ENCODE peak calls at places on chromosome 21, in six cellular contexts. One of them, this sample, is unnamed.

GRCh38 chr21:41919666-41920398 is 34.0 kb downstream of the C2CD2 start:
- DNase-seq in left ventricle myocardium inferior: no peak
- DNase-seq in amniotic stem cell: no peak
- DNase-seq in NCI-H345: no peak
- DNase-seq in tibial artery: no peak
- DNase-seq in midbrain: no peak
- DNase-seq in this sample: no peak

GRCh38 chr21:29053011-29053553 is 20.4 kb downstream of the CCT8 start:
- DNase-seq in left ventricle myocardium inferior: no peak
- DNase-seq in amniotic stem cell: no peak
- DNase-seq in NCI-H345: no peak
- DNase-seq in tibial artery: no peak
- DNase-seq in midbrain: no peak
- DNase-seq in this sample: no peak

GRCh38 chr21:15063821-15064575 is 802 bp downstream of the NRIP1 start:
- DNase-seq in left ventricle myocardium inferior: peak
- DNase-seq in amniotic stem cell: no peak
- DNase-seq in NCI-H345: no peak
- DNase-seq in tibial artery: peak
- DNase-seq in midbrain: peak
- DNase-seq in this sample: no peak

GRCh38 chr21:40166291-40166843 is 299.1 kb downstream of the PCP4 start:
- DNase-seq in left ventricle myocardium inferior: no peak
- DNase-seq in amniotic stem cell: no peak
- DNase-seq in NCI-H345: peak
- DNase-seq in tibial artery: no peak
- DNase-seq in midbrain: no peak
- DNase-seq in this sample: no peak

GRCh38 chr21:28943631-28944030 is 49.0 kb downstream of the LTN1 start:
- DNase-seq in left ventricle myocardium inferior: no peak
- DNase-seq in amniotic stem cell: no peak
- DNase-seq in NCI-H345: no peak
- DNase-seq in tibial artery: no peak
- DNase-seq in midbrain: no peak
- DNase-seq in this sample: no peak

GRCh38 chr21:17279663-17280062 is 233.2 kb upstream of the CXADR start:
- DNase-seq in left ventricle myocardium inferior: no peak
- DNase-seq in amniotic stem cell: no peak
- DNase-seq in NCI-H345: no peak
- DNase-seq in tibial artery: no peak
- DNase-seq in midbrain: no peak
- DNase-seq in this sample: no peak

GRCh38 chr21:40421121-40421520 is 425.8 kb downstream of the DSCAM start:
- DNase-seq in left ventricle myocardium inferior: no peak
- DNase-seq in amniotic stem cell: no peak
- DNase-seq in NCI-H345: no peak
- DNase-seq in tibial artery: no peak
- DNase-seq in midbrain: no peak
- DNase-seq in this sample: no peak

GRCh38 chr21:38853421-38853919 is 47.7 kb downstream of the ETS2 start:
- DNase-seq in left ventricle myocardium inferior: no peak
- DNase-seq in amniotic stem cell: no peak
- DNase-seq in NCI-H345: peak
- DNase-seq in tibial artery: no peak
- DNase-seq in midbrain: no peak
- DNase-seq in this sample: peak

GRCh38 chr21:46001821-46002681 is 20.5 kb downstream of the COL6A1 start:
- DNase-seq in left ventricle myocardium inferior: peak
- DNase-seq in amniotic stem cell: no peak
- DNase-seq in NCI-H345: no peak
- DNase-seq in tibial artery: no peak
- DNase-seq in midbrain: no peak
- DNase-seq in this sample: no peak

GRCh38 chr21:44924611-44925010 is 3.9 kb upstream of the ITGB2 start:
- DNase-seq in left ventricle myocardium inferior: peak
- DNase-seq in amniotic stem cell: no peak
- DNase-seq in NCI-H345: no peak
- DNase-seq in tibial artery: no peak
- DNase-seq in midbrain: no peak
- DNase-seq in this sample: no peak

GRCh38 chr21:14479387-14479786 is 66.7 kb downstream of the SAMSN1 start:
- DNase-seq in left ventricle myocardium inferior: no peak
- DNase-seq in amniotic stem cell: no peak
- DNase-seq in NCI-H345: no peak
- DNase-seq in tibial artery: no peak
- DNase-seq in midbrain: no peak
- DNase-seq in this sample: no peak

GRCh38 chr21:44564886-44565598 is 6.4 kb upstream of the KRTAP10-3 start:
- DNase-seq in left ventricle myocardium inferior: no peak
- DNase-seq in amniotic stem cell: no peak
- DNase-seq in NCI-H345: no peak
- DNase-seq in tibial artery: no peak
- DNase-seq in midbrain: no peak
- DNase-seq in this sample: no peak

GRCh38 chr21:34635307-34635706 is 20.4 kb upstream of the RCAN1 start:
- DNase-seq in left ventricle myocardium inferior: no peak
- DNase-seq in amniotic stem cell: no peak
- DNase-seq in NCI-H345: no peak
- DNase-seq in tibial artery: no peak
- DNase-seq in midbrain: no peak
- DNase-seq in this sample: no peak

GRCh38 chr21:25457411-25457810 is 149.9 kb downstream of the MRPL39 start:
- DNase-seq in left ventricle myocardium inferior: no peak
- DNase-seq in amniotic stem cell: peak
- DNase-seq in NCI-H345: no peak
- DNase-seq in tibial artery: no peak
- DNase-seq in midbrain: no peak
- DNase-seq in this sample: no peak

GRCh38 chr21:41895643-41896493 is 16.7 kb upstream of the PRDM15 start:
- DNase-seq in left ventricle myocardium inferior: no peak
- DNase-seq in amniotic stem cell: no peak
- DNase-seq in NCI-H345: no peak
- DNase-seq in tibial artery: no peak
- DNase-seq in midbrain: no peak
- DNase-seq in this sample: no peak

GRCh38 chr21:45140346-45140940 is 66.1 kb downstream of the ADARB1 start:
- DNase-seq in left ventricle myocardium inferior: peak
- DNase-seq in amniotic stem cell: peak
- DNase-seq in NCI-H345: peak
- DNase-seq in tibial artery: peak
- DNase-seq in midbrain: peak
- DNase-seq in this sample: peak

GRCh38 chr21:42120904-42121535 is 49.9 kb downstream of the UMODL1 start:
- DNase-seq in left ventricle myocardium inferior: no peak
- DNase-seq in amniotic stem cell: no peak
- DNase-seq in NCI-H345: peak
- DNase-seq in tibial artery: no peak
- DNase-seq in midbrain: no peak
- DNase-seq in this sample: no peak

GRCh38 chr21:42437786-42438185 is 34.1 kb downstream of the UBASH3A start:
- DNase-seq in left ventricle myocardium inferior: no peak
- DNase-seq in amniotic stem cell: no peak
- DNase-seq in NCI-H345: no peak
- DNase-seq in tibial artery: no peak
- DNase-seq in midbrain: no peak
- DNase-seq in this sample: no peak

GRCh38 chr21:44019568-44019958 is 7.5 kb downstream of the TRAPPC10 start:
- DNase-seq in left ventricle myocardium inferior: no peak
- DNase-seq in amniotic stem cell: no peak
- DNase-seq in NCI-H345: no peak
- DNase-seq in tibial artery: no peak
- DNase-seq in midbrain: no peak
- DNase-seq in this sample: no peak

GRCh38 chr21:33931799-33932390 is 16.3 kb upstream of the ATP5PO start:
- DNase-seq in left ventricle myocardium inferior: no peak
- DNase-seq in amniotic stem cell: no peak
- DNase-seq in NCI-H345: no peak
- DNase-seq in tibial artery: no peak
- DNase-seq in midbrain: no peak
- DNase-seq in this sample: no peak

GRCh38 chr21:37358392-37358791 is 8.2 kb upstream of the DYRK1A start:
- DNase-seq in left ventricle myocardium inferior: no peak
- DNase-seq in amniotic stem cell: no peak
- DNase-seq in NCI-H345: no peak
- DNase-seq in tibial artery: no peak
- DNase-seq in midbrain: no peak
- DNase-seq in this sample: no peak

GRCh38 chr21:46097826-46098286 is at the start of gene COL6A2:
- DNase-seq in left ventricle myocardium inferior: peak
- DNase-seq in amniotic stem cell: peak
- DNase-seq in NCI-H345: peak
- DNase-seq in tibial artery: peak
- DNase-seq in midbrain: no peak
- DNase-seq in this sample: no peak

GRCh38 chr21:18147678-18148077 is 97.0 kb upstream of the CHODL start:
- DNase-seq in left ventricle myocardium inferior: no peak
- DNase-seq in amniotic stem cell: no peak
- DNase-seq in NCI-H345: no peak
- DNase-seq in tibial artery: no peak
- DNase-seq in midbrain: no peak
- DNase-seq in this sample: no peak

GRCh38 chr21:32018381-32018780 is 145.6 kb downstream of the HUNK start:
- DNase-seq in left ventricle myocardium inferior: no peak
- DNase-seq in amniotic stem cell: no peak
- DNase-seq in NCI-H345: no peak
- DNase-seq in tibial artery: no peak
- DNase-seq in midbrain: no peak
- DNase-seq in this sample: no peak

GRCh38 chr21:25298512-25299491 is 308.5 kb downstream of the MRPL39 start:
- DNase-seq in left ventricle myocardium inferior: no peak
- DNase-seq in amniotic stem cell: no peak
- DNase-seq in NCI-H345: no peak
- DNase-seq in tibial artery: no peak
- DNase-seq in midbrain: no peak
- DNase-seq in this sample: no peak

GRCh38 chr21:42120056-42120903 is 49.2 kb downstream of the UMODL1 start:
- DNase-seq in left ventricle myocardium inferior: no peak
- DNase-seq in amniotic stem cell: no peak
- DNase-seq in NCI-H345: peak
- DNase-seq in tibial artery: no peak
- DNase-seq in midbrain: no peak
- DNase-seq in this sample: no peak

GRCh38 chr21:42107881-42108553 is 36.9 kb downstream of the UMODL1 start:
- DNase-seq in left ventricle myocardium inferior: peak
- DNase-seq in amniotic stem cell: no peak
- DNase-seq in NCI-H345: peak
- DNase-seq in tibial artery: peak
- DNase-seq in midbrain: peak
- DNase-seq in this sample: peak

GRCh38 chr21:42191978-42192595 is 26.9 kb upstream of the ABCG1 start:
- DNase-seq in left ventricle myocardium inferior: no peak
- DNase-seq in amniotic stem cell: no peak
- DNase-seq in NCI-H345: peak
- DNase-seq in tibial artery: no peak
- DNase-seq in midbrain: no peak
- DNase-seq in this sample: no peak

GRCh38 chr21:15210235-15210678 is 145.5 kb upstream of the NRIP1 start:
- DNase-seq in left ventricle myocardium inferior: peak
- DNase-seq in amniotic stem cell: no peak
- DNase-seq in NCI-H345: no peak
- DNase-seq in tibial artery: peak
- DNase-seq in midbrain: no peak
- DNase-seq in this sample: peak

GRCh38 chr21:35019631-35020032 is 29.5 kb downstream of the RUNX1 start:
- DNase-seq in left ventricle myocardium inferior: no peak
- DNase-seq in amniotic stem cell: no peak
- DNase-seq in NCI-H345: no peak
- DNase-seq in tibial artery: no peak
- DNase-seq in midbrain: no peak
- DNase-seq in this sample: peak

GRCh38 chr21:46153259-46154154 is 1.9 kb downstream of the FTCD start:
- DNase-seq in left ventricle myocardium inferior: peak
- DNase-seq in amniotic stem cell: no peak
- DNase-seq in NCI-H345: peak
- DNase-seq in tibial artery: peak
- DNase-seq in midbrain: peak
- DNase-seq in this sample: no peak

GRCh38 chr21:30199989-30200388 is 15.9 kb downstream of the CLDN8 start:
- DNase-seq in left ventricle myocardium inferior: no peak
- DNase-seq in amniotic stem cell: no peak
- DNase-seq in NCI-H345: no peak
- DNase-seq in tibial artery: no peak
- DNase-seq in midbrain: no peak
- DNase-seq in this sample: no peak

GRCh38 chr21:46092026-46092764 is 5.7 kb upstream of the COL6A2 start:
- DNase-seq in left ventricle myocardium inferior: peak
- DNase-seq in amniotic stem cell: peak
- DNase-seq in NCI-H345: no peak
- DNase-seq in tibial artery: peak
- DNase-seq in midbrain: no peak
- DNase-seq in this sample: no peak

GRCh38 chr21:16713331-16714114 is 799.3 kb upstream of the CXADR start:
- DNase-seq in left ventricle myocardium inferior: no peak
- DNase-seq in amniotic stem cell: no peak
- DNase-seq in NCI-H345: no peak
- DNase-seq in tibial artery: no peak
- DNase-seq in midbrain: no peak
- DNase-seq in this sample: no peak

GRCh38 chr21:45303111-45303615 is 15.5 kb upstream of the POFUT2 start:
- DNase-seq in left ventricle myocardium inferior: peak
- DNase-seq in amniotic stem cell: no peak
- DNase-seq in NCI-H345: no peak
- DNase-seq in tibial artery: no peak
- DNase-seq in midbrain: no peak
- DNase-seq in this sample: no peak

GRCh38 chr21:37225440-37225839 is 41.7 kb downstream of the VPS26C start:
- DNase-seq in left ventricle myocardium inferior: no peak
- DNase-seq in amniotic stem cell: no peak
- DNase-seq in NCI-H345: no peak
- DNase-seq in tibial artery: no peak
- DNase-seq in midbrain: no peak
- DNase-seq in this sample: no peak

GRCh38 chr21:41877901-41878830 is 978 bp downstream of the PRDM15 start:
- DNase-seq in left ventricle myocardium inferior: no peak
- DNase-seq in amniotic stem cell: peak
- DNase-seq in NCI-H345: peak
- DNase-seq in tibial artery: no peak
- DNase-seq in midbrain: no peak
- DNase-seq in this sample: peak